ENCODE peak calls at places on chromosome 18, in seven cellular contexts. Z is HepG2, H is GM12892, K is K562, J is GM12878, Q is H1, C is SK-N-SH. N is an unnamed sample.

GRCh38 chr18:59621027-59621426 is 76.2 kb downstream of the CCBE1 start:
- DNase-seq in K (no peak), H (no peak), C (no peak), J (no peak), Q (no peak), Z (no peak), N (no peak)

GRCh38 chr18:78861116-78861515 is 118.5 kb upstream of the SALL3 start:
- DNase-seq in Z (no peak), K (no peak), H (no peak), C (no peak), Q (no peak), J (no peak), N (no peak)

GRCh38 chr18:58580623-58581022 is 48.3 kb downstream of the ALPK2 start:
- DNase-seq in Z (no peak), C (no peak), H (no peak), K (no peak), Q (no peak), J (no peak), N (no peak)

GRCh38 chr18:13438507-13439056 is 220.0 kb downstream of the LDLRAD4 start:
- DNase-seq in J (no peak), K (no peak), Z (no peak), Q (no peak), C (no peak), H (no peak), N (no peak)

GRCh38 chr18:79765491-79766245 is 32.1 kb upstream of the KCNG2 start:
- DNase-seq in J (no peak), Q (no peak), H (no peak), K (no peak), Z (no peak), C (no peak), N (no peak)

GRCh38 chr18:8848541-8848940 is 143.2 kb downstream of the MTCL1 start:
- DNase-seq in Q (no peak), J (no peak), K (no peak), H (no peak), C (no peak), Z (no peak), N (no peak)

GRCh38 chr18:61203151-61203550 is 130.1 kb upstream of the CDH20 start:
- DNase-seq in Z (no peak), C (no peak), J (no peak), H (no peak), Q (no peak), K (no peak), N (no peak)

GRCh38 chr18:34999734-35000397 is 41.3 kb upstream of the MAPRE2 start:
- DNase-seq in J (no peak), C (no peak), Q (no peak), H (no peak), Z (no peak), K (no peak), N (no peak)

DNA sequence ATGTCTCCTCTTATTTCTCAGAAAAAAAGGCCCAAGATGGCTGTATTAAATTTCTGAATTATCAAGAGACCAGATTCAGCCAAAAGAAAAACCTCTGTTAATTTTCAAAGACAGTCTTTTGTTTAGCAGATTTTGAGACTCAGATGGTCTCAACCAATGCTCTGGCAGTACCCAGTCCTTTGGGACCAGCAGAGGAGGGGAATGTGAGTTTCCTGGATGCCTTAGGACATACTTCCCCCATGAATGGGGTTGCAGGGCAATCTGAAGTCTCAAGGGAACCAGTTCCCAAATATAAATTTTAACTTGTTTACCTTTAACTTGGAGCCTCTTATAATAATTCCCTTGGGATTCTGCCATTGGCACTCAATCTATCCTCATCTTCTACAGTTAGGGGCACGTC is 107.8 kb upstream of the ZNF521 start:
- DNase-seq in C (no peak), Q (no peak), K (no peak), Z (no peak), H (no peak), J (no peak), N (no peak)
- TF ChIP-seq TAF1 in C (no peak), Q (no peak), K (no peak), Z (no peak), H (no peak), J (no peak), N (no peak)

DNA sequence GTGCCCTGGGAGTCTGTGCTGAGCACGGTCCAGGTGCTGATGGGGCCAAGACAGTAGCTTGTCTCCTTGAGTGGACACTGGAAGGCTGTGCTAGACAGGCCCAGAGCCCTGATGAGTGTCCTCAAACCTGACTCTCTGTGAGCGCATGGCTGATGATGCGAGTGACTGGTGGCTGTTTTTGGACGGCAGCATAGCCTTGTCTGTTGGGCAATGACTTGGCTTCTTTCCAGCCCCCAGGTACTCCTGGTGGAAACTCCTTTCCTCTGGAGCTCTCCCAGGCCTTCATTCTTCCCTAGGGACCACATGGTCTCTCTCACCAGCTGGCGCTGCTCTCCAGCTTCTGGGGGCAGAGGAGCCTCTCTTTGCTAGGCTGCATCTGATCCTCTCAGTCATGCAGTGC is 207.6 kb upstream of the SMIM21 start:
- DNase-seq in K (no peak), J (no peak), C (no peak), H (no peak), Z (no peak), Q (no peak), N (no peak)
- TF ChIP-seq TAF1 in K (no peak), J (no peak), C (no peak), H (no peak), Z (no peak), Q (no peak), N (no peak)

DNA sequence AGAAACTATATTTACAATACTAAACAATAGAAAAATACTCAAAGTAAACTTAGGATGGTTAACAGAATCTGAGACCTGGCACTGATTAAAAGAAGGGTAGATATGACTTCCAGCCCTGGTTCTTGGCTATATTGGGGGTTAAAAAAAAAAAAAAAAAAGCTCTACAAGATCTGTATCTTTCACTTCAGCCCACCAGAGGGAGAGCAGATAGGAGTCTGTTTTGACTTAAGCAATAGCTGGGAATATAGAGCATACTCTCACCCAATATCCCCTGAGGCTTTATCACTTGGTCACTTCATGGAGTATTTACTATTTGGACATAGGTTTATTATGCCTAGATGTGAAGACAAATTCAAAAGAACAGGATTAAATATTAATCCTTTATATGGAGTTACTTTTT is 598.9 kb upstream of the LINC00305 start:
- DNase-seq in H (no peak), Z (no peak), K (no peak), C (peak), J (no peak), Q (no peak), N (no peak)
- TF ChIP-seq TAF1 in H (no peak), Z (no peak), K (no peak), C (no peak), J (no peak), Q (no peak), N (no peak)

DNA sequence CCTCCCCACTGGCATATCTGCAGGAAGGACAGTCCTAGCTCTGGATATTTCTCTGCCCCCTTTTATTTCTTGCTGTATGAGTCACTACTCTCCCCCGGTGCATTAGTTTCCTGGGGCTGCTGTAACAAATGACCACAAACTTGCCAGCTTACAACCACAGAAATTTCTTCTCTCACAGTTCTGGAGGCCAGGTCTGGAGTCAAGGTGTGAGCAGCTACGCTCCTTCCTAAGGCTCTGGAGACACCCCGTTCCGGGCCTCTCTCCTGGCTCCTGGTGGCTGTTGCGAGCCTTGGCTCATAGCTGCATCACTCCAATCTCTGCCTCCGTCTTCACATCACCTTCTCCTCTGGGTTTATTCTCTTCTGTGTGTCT is 34.1 kb downstream of the PTPRM start:
- DNase-seq in Z (no peak), K (no peak), H (no peak), C (no peak), Q (no peak), J (no peak), N (no peak)
- TF ChIP-seq TAF1 in Z (no peak), K (no peak), H (no peak), C (no peak), Q (no peak), J (no peak), N (no peak)

DNA sequence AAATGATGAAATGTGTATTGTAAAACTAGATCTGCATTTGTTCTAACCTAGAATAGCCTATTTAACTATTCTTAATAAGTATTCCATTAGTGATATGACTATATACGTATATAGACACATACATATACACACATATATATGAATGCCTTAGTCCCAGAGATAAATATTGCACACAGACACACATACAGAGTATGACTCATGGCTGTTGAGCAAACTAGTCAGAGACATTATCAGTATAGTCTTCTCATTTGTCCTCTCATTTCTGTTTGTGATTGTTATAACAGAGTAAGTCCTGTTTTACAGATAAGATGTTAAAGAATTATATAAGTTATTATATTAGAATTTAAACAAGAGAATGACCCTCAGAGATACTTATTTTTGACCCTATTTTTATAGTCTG is 202.5 kb downstream of the CCDC102B start:
- DNase-seq in Q (no peak), H (no peak), C (no peak), K (no peak), J (no peak), Z (no peak), N (no peak)
- TF ChIP-seq TAF1 in Q (no peak), H (no peak), C (no peak), K (no peak), J (no peak), Z (no peak), N (no peak)

DNA sequence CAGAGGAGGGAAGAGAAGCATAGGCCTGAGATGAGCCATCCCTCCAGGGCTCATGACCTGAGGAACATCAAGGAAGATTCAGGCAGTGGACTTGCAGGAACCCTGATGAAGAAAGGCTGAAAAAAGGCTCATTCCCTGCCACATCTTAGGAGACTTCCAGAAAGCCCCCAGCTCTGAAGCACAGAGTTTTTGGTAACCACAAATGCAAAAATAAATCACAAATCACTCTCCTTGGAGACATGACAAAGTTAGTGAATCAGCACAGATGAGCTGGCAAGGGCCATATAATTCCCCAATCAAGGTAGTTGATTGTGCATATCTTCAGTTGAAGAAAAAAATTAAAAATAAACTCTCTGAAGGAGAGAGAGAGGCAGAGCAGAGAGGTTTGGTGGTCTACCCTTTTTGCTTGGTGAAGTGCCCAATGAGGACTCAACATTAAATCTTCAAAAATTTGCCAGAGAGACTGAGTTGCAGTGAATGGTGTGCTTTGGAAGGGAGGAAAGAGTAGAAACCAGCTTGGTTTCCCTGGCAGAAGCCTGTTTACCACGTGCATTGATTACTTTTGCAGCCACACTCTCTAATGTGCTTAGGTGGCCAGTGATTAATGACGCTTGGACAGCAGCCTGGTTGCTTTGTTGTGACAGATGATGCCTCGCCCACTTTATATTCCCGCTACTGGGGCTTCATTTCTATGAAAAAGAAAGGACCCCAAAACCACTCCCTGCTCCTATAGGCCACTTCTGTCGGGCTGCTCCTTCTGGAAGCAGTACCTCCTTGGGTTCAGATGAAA is 257.4 kb upstream of the SLC14A2 start:
- DNase-seq in C (no peak), Q (no peak), H (no peak), K (no peak), Z (no peak), J (no peak), N (no peak)
- TF ChIP-seq TAF1 in C (no peak), Q (no peak), H (no peak), K (no peak), Z (no peak), J (no peak), N (no peak)

DNA sequence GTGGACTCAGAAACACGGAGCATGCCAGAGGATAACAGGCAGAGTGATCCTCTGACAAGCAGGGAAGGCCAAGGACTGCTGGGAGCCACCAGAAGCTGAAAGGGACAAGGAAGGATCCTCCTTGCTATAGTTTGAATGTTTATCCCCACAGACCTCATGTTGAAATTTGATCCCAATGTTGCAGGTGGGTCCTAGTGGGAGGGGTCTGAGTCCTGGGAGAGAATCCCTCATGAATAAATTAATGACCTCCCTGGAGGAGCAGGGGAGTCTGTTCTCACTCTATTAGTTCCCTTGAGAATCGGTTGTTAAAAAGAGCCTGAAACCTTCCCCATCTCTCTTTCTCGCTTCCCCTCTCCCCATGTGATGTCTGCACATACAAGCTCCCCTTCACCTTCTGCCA is 124.4 kb downstream of the FBXO15 start:
- DNase-seq in Q (no peak), K (no peak), H (no peak), C (no peak), J (no peak), Z (no peak), N (no peak)
- TF ChIP-seq TAF1 in Q (no peak), K (no peak), H (no peak), C (no peak), J (no peak), Z (no peak), N (no peak)

GRCh38 chr18:27860701-27861107 is 316.2 kb downstream of the CDH2 start:
- DNase-seq in H (no peak), Z (peak), K (no peak), Q (no peak), J (peak), C (no peak), N (no peak)
- TF ChIP-seq TAF1 in H (no peak), Z (no peak), K (no peak), Q (no peak), J (no peak), C (no peak), N (no peak)

GRCh38 chr18:76801567-76802505 is 20.5 kb upstream of the ZNF236 start:
- DNase-seq in Z (peak), K (peak), H (peak), J (no peak), C (peak), Q (no peak), N (peak)
- TF ChIP-seq TAF1 in Z (no peak), K (no peak), H (no peak), J (no peak), C (no peak), Q (no peak), N (no peak)

GRCh38 chr18:74488864-74489263 is 7.3 kb upstream of the CNDP2 start:
- DNase-seq in Z (no peak), J (no peak), H (no peak), C (no peak), Q (no peak), K (peak), N (no peak)

GRCh38 chr18:74488354-74488753 is 7.8 kb upstream of the CNDP2 start:
- DNase-seq in H (no peak), Q (no peak), K (peak), J (no peak), C (no peak), Z (no peak), N (no peak)

GRCh38 chr18:74485860-74486849 is 10.0 kb upstream of the CNDP2 start:
- DNase-seq in K (no peak), C (no peak), Q (no peak), H (no peak), Z (no peak), J (no peak), N (no peak)

GRCh38 chr18:74492259-74492658 is 3.9 kb upstream of the CNDP2 start:
- DNase-seq in Z (no peak), H (no peak), C (no peak), J (no peak), Q (no peak), K (no peak), N (no peak)

DNA sequence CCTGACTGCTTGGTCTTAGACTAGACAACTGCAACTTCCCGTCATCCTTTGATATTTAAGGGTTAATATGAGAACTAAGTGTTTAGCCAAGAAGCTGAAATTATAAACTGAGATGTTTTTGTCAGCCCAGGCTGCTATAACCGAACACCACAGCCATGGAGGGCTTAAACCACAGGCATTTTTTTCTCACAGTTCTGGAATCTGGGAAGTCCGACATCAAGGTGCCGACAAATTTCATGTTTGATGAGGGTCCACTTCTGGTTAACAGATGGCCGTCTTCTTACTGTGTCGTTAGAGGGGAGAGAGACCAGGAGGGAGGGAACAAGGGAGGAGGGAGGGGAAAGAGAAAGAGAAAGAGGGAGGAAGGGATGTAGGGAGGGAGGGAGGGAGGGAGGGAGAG is 6.5 kb upstream of the CNDP2 start:
- DNase-seq in J (no peak), C (no peak), Q (no peak), K (no peak), Z (no peak), H (no peak), N (no peak)
- TF ChIP-seq TAF1 in J (no peak), C (no peak), Q (no peak), K (no peak), Z (no peak), H (no peak), N (no peak)

N was measured in GM12891.